ENCODE peak calls at places on chromosomes 2 and 18, in four cellular contexts. F is K562, M is GM12878, X is HepG2. A is an unnamed sample.

GRCh38 chr2:142642654-142643053 is 234.8 kb upstream of the KYNU start:
- DNase-seq in F (no peak), M (no peak), X (no peak), A (no peak)

GRCh38 chr2:15023231-15023630 is 390.7 kb downstream of the LRATD1 start:
- DNase-seq in F (no peak), M (no peak), X (no peak), A (no peak)

GRCh38 chr2:218698885-218699284 is 11.8 kb upstream of the TTLL4 start:
- DNase-seq in F (no peak), M (no peak), X (no peak), A (no peak)

GRCh38 chr2:212939777-212940531 is 211.5 kb downstream of the IKZF2 start:
- DNase-seq in F (no peak), M (no peak), X (peak; percentile 31), A (peak; percentile 20)

GRCh38 chr2:53859354-53860159 is at the start of gene GPR75:
- DNase-seq in F (no peak), M (no peak), X (no peak), A (no peak)

GRCh38 chr18:61870151-61870550 is 22.7 kb downstream of the RNF152 start:
- DNase-seq in F (no peak), M (no peak), X (no peak), A (no peak)

GRCh38 chr2:69616755-69617154 is 26.8 kb downstream of the AAK1 start:
- DNase-seq in F (no peak), M (no peak), X (no peak), A (no peak)

GRCh38 chr2:162887902-162888301 is 49.3 kb upstream of the KCNH7 start:
- DNase-seq in F (no peak), M (no peak), X (no peak), A (no peak)

GRCh38 chr2:176554107-176555048 is 285.1 kb downstream of the MTX2 start:
- DNase-seq in F (peak; percentile 69), M (peak; percentile 8), X (peak; percentile 34), A (peak; percentile 61)

GRCh38 chr2:240204431-240205276 is 64.2 kb upstream of the OTOS start:
- DNase-seq in F (no peak), M (no peak), X (no peak), A (no peak)

GRCh38 chr2:233354971-233355574 is 779 bp downstream of the DGKD start:
- DNase-seq in F (no peak), M (no peak), X (no peak), A (no peak)

GRCh38 chr2:233096006-233096405 is 35.9 kb downstream of the INPP5D start:
- DNase-seq in F (no peak), M (no peak), X (no peak), A (no peak)

GRCh38 chr2:114546511-114546910 is 104.1 kb downstream of the DPP10 start:
- DNase-seq in F (no peak), M (no peak), X (no peak), A (no peak)

GRCh38 chr18:68417826-68418225 is 297.1 kb downstream of the TMX3 start:
- DNase-seq in F (no peak), M (no peak), X (no peak), A (no peak)

GRCh38 chr2:120104002-120104467 is 91.2 kb downstream of the EPB41L5 start:
- DNase-seq in F (no peak), M (no peak), X (no peak), A (no peak)

GRCh38 chr2:197514754-197515153 is 1.1 kb upstream of the MOB4 start:
- DNase-seq in F (no peak), M (no peak), X (no peak), A (no peak)

GRCh38 chr2:127437056-127437455 is 18.8 kb downstream of the PROC start:
- DNase-seq in F (no peak), M (no peak), X (no peak), A (no peak)

GRCh38 chr2:127759931-127760330 is 51.0 kb downstream of the WDR33 start:
- DNase-seq in F (no peak), M (no peak), X (no peak), A (no peak)

GRCh38 chr18:27118964-27119363 is 66.1 kb downstream of the CHST9 start:
- DNase-seq in F (no peak), M (no peak), X (no peak), A (no peak)

GRCh38 chr2:205867371-205867770 is 185.1 kb downstream of the NRP2 start:
- DNase-seq in F (no peak), M (no peak), X (no peak), A (no peak)

GRCh38 chr2:65276604-65277003 is 49.0 kb downstream of the ACTR2 start:
- DNase-seq in F (no peak), M (no peak), X (no peak), A (no peak)

GRCh38 chr2:201931955-201932354 is 101.7 kb upstream of the FZD7 start:
- DNase-seq in F (no peak), M (no peak), X (no peak), A (no peak)

GRCh38 chr2:108031471-108031941 is 45.2 kb downstream of the SLC5A7 start:
- DNase-seq in F (no peak), M (no peak), X (no peak), A (no peak)

GRCh38 chr2:25877431-25878360 is 591 bp downstream of the ASXL2 start:
- DNase-seq in F (peak; percentile 76), M (peak; percentile 40), X (peak; percentile 76), A (peak; percentile 75)

GRCh38 chr2:24353364-24353763 is 7.0 kb downstream of the ITSN2 start:
- DNase-seq in F (no peak), M (no peak), X (no peak), A (no peak)

GRCh38 chr2:197838036-197838435 is 33.6 kb downstream of the PLCL1 start:
- DNase-seq in F (no peak), M (peak; percentile 30), X (no peak), A (no peak)

GRCh38 chr2:112156152-112156986 is 18.2 kb downstream of the FBLN7 start:
- DNase-seq in F (no peak), M (no peak), X (peak; percentile 39), A (no peak)

GRCh38 chr2:229416116-229416694 is 145.1 kb upstream of the PID1 start:
- DNase-seq in F (no peak), M (no peak), X (no peak), A (no peak)

GRCh38 chr2:217935245-217935879 is 67.4 kb downstream of the TNS1 start:
- DNase-seq in F (no peak), M (no peak), X (no peak), A (no peak)

GRCh38 chr18:37435996-37436395 is 129.6 kb downstream of the CELF4 start:
- DNase-seq in F (no peak), M (no peak), X (no peak), A (no peak)

GRCh38 chr2:238920053-238920452 is 72.2 kb downstream of the TWIST2 start:
- DNase-seq in F (no peak), M (no peak), X (no peak), A (no peak)

GRCh38 chr2:231094671-231095346 is 30.0 kb downstream of the HTR2B start:
- DNase-seq in F (no peak), M (no peak), X (no peak), A (no peak)

GRCh38 chr2:231102772-231103171 is 22.1 kb downstream of the HTR2B start:
- DNase-seq in F (no peak), M (no peak), X (no peak), A (no peak)

GRCh38 chr2:231104115-231104713 is 20.6 kb downstream of the HTR2B start:
- DNase-seq in F (peak; percentile 41), M (peak; percentile 55), X (peak; percentile 50), A (peak; percentile 55)

GRCh38 chr2:231100990-231101389 is 23.9 kb downstream of the HTR2B start:
- DNase-seq in F (no peak), M (no peak), X (peak; percentile 58), A (no peak)

GRCh38 chr2:231099918-231100317 is 24.9 kb downstream of the HTR2B start:
- DNase-seq in F (peak; percentile 22), M (no peak), X (no peak), A (peak; percentile 10)
- TF ChIP-seq CTCF in F (peak; percentile 30), M (no peak), X (peak; percentile 54), A (peak; percentile 43)

DNA sequence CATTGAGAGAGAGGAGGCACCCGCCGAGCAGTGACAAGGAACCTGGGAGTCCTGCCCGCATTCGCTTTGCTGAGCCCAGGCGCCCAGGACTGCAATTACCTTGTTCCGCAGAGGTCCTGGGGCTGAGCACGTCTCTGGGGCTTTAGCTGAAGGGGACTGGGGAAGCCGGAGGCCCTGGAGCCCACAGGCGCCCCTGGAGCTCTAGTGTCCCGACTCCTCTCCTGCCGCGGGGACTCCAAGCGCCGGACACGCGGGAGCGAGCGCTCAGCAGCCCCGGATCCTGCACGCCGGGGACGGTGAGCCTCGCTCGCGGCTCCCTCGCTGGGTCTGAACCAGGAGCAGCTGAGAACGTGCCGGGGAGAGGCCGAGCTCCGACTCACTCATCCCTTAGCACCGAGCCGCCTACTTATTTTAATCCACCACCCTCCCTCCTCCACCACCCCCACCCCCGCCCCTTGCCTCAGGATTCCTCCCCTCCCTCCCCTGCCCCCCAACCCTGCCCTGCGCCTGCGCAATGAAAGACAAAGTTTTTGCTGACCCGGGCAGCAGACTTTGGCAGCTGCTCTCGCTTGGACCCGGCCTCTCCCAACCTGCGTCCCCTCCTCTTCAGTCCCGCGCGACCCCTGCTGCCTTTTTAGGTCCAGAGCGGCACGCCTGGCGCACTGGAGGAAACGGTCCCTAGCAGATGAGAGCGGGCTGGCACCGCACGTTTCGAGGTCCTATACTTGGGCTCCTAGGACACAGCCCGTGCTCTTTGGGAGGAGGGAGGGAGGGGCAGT is at the start of gene OSR1:
- DNase-seq in F (no peak), M (no peak), X (peak; percentile 53), A (peak; percentile 80)
- TF ChIP-seq REST in F (no peak), M (no peak), X (no peak), A (no peak)

GRCh38 chr2:222608081-222608480 is 47.8 kb downstream of the FARSB start:
- DNase-seq in F (no peak), M (no peak), X (no peak), A (no peak)

GRCh38 chr2:222610746-222611145 is 45.1 kb downstream of the FARSB start:
- DNase-seq in F (no peak), M (no peak), X (no peak), A (no peak)

GRCh38 chr2:222609391-222609790 is 46.5 kb downstream of the FARSB start:
- DNase-seq in F (no peak), M (no peak), X (no peak), A (no peak)

GRCh38 chr2:222603501-222603900 is 52.4 kb downstream of the FARSB start:
- DNase-seq in F (no peak), M (no peak), X (no peak), A (no peak)

DNA sequence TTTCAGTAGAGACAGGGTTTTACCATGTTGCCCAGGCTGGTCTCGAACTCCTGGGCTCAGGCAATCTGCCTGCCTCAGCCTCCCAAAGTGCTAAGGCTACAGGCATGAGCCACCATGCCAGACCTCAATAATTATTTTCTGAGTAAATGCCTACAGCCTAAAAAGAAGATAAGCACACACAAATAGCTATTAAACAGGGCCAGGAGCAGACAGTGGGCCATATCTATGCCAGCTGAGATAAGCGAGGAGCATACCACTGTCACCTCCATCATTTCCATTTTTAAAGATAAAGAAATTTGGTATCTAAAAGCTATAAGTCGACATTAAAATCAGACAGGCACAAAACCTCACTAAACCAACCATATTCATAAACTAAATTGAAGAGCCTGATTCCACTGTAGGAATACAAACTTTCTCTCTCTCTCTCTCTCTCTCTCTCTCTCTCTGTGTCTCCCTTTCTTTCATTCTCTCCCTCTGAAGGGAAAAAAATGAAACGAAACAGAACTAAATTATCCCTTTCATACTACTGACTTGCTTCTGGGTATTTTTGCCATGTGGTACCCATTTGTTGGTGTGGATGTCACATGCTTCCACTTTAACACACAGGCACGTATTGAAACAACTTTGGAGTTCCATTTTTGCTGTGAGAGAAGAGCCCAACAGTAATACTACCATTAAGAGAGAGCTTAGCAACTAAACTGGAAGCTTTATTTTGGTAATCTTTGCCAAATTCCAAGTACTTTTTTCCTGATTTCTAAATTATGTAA is 51.0 kb downstream of the FARSB start:
- DNase-seq in F (no peak), M (no peak), X (no peak), A (no peak)
- TF ChIP-seq BHLHE40 in F (no peak), M (no peak), X (no peak), A (no peak)

GRCh38 chr2:68487773-68488355 is 20.5 kb downstream of the APLF start:
- DNase-seq in F (peak; percentile 44), M (no peak), X (peak; percentile 20), A (peak; percentile 21)
- TF ChIP-seq CTCF in F (peak; percentile 33), M (no peak), X (peak; percentile 47), A (peak; percentile 71)

A was measured in A549.